ENCODE peak calls at places on chromosomes 6 and 20, in seven cellular contexts. One of them, this sample, is unnamed. For H3K4me1 and H3K27me3, the result is how much of the 10 kb centered on the place peaks cover.

GRCh38 chr20:62335532-62335931 is 31.6 kb downstream of the LAMA5 start:
- DNase-seq in ovary: no peak
- DNase-seq in heart left ventricle: no peak
- DNase-seq in transverse colon: no peak
- DNase-seq in tibial nerve: no peak
- DNase-seq in uterus: no peak
- DNase-seq in testis: no peak
- DNase-seq in this sample: no peak

GRCh38 chr6:139161169-139161568 is 26.3 kb downstream of the HECA start:
- DNase-seq in ovary: no peak
- DNase-seq in heart left ventricle: no peak
- DNase-seq in transverse colon: no peak
- DNase-seq in tibial nerve: no peak
- DNase-seq in uterus: no peak
- DNase-seq in testis: no peak
- DNase-seq in this sample: no peak

GRCh38 chr6:169132361-169132895 is 121.2 kb downstream of the THBS2 start:
- DNase-seq in ovary: no peak
- DNase-seq in heart left ventricle: no peak
- DNase-seq in transverse colon: no peak
- DNase-seq in tibial nerve: no peak
- DNase-seq in uterus: no peak
- DNase-seq in testis: no peak
- DNase-seq in this sample: no peak

GRCh38 chr6:90237350-90237990 is 59.2 kb downstream of the BACH2 start:
- DNase-seq in ovary: no peak
- DNase-seq in heart left ventricle: no peak
- DNase-seq in transverse colon: no peak
- DNase-seq in tibial nerve: no peak
- DNase-seq in uterus: no peak
- DNase-seq in testis: no peak
- DNase-seq in this sample: no peak

GRCh38 chr6:36820700-36821580 is 18.3 kb downstream of the CPNE5 start:
- DNase-seq in ovary: no peak
- DNase-seq in heart left ventricle: peak
- DNase-seq in transverse colon: no peak
- DNase-seq in tibial nerve: no peak
- DNase-seq in uterus: no peak
- DNase-seq in testis: no peak
- DNase-seq in this sample: no peak

GRCh38 chr20:8656335-8656734 is 412.6 kb upstream of the PLCB4 start:
- DNase-seq in ovary: no peak
- DNase-seq in heart left ventricle: peak
- DNase-seq in transverse colon: no peak
- DNase-seq in tibial nerve: no peak
- DNase-seq in uterus: peak
- DNase-seq in testis: no peak
- DNase-seq in this sample: no peak

GRCh38 chr6:28585335-28585734 is 59.7 kb downstream of the GPX5 start:
- DNase-seq in ovary: no peak
- DNase-seq in heart left ventricle: no peak
- DNase-seq in transverse colon: no peak
- DNase-seq in tibial nerve: no peak
- DNase-seq in uterus: no peak
- DNase-seq in testis: peak
- DNase-seq in this sample: no peak

GRCh38 chr20:1209447-1210387 is 6.5 kb downstream of the C20orf202 start:
- DNase-seq in ovary: no peak
- DNase-seq in heart left ventricle: no peak
- DNase-seq in transverse colon: no peak
- DNase-seq in tibial nerve: no peak
- DNase-seq in uterus: no peak
- DNase-seq in testis: no peak
- DNase-seq in this sample: no peak

GRCh38 chr20:49835031-49835430 is 22.4 kb downstream of the SLC9A8 start:
- DNase-seq in ovary: no peak
- DNase-seq in heart left ventricle: no peak
- DNase-seq in transverse colon: no peak
- DNase-seq in tibial nerve: no peak
- DNase-seq in uterus: no peak
- DNase-seq in testis: no peak
- DNase-seq in this sample: no peak

GRCh38 chr20:5000263-5001173 is 792 bp downstream of the SLC23A2 start:
- DNase-seq in ovary: peak
- DNase-seq in heart left ventricle: peak
- DNase-seq in transverse colon: peak
- DNase-seq in tibial nerve: peak
- DNase-seq in uterus: peak
- DNase-seq in testis: peak
- DNase-seq in this sample: peak

GRCh38 chr6:166307082-166307980 is 861 bp downstream of the PRR18 start:
- DNase-seq in ovary: no peak
- DNase-seq in heart left ventricle: no peak
- DNase-seq in transverse colon: no peak
- DNase-seq in tibial nerve: no peak
- DNase-seq in uterus: no peak
- DNase-seq in testis: no peak
- DNase-seq in this sample: peak

GRCh38 chr6:158057213-158057987 is 75.7 kb downstream of the SYNJ2 start:
- DNase-seq in ovary: no peak
- DNase-seq in heart left ventricle: no peak
- DNase-seq in transverse colon: no peak
- DNase-seq in tibial nerve: no peak
- DNase-seq in uterus: no peak
- DNase-seq in testis: no peak
- DNase-seq in this sample: no peak

GRCh38 chr6:43269273-43270007 is 26.2 kb downstream of the TTBK1 start:
- DNase-seq in ovary: no peak
- DNase-seq in heart left ventricle: no peak
- DNase-seq in transverse colon: peak
- DNase-seq in tibial nerve: no peak
- DNase-seq in uterus: no peak
- DNase-seq in testis: peak
- DNase-seq in this sample: no peak

GRCh38 chr6:170245233-170245992 is 45.5 kb downstream of the DLL1 start:
- DNase-seq in ovary: no peak
- DNase-seq in heart left ventricle: no peak
- DNase-seq in transverse colon: no peak
- DNase-seq in tibial nerve: no peak
- DNase-seq in uterus: no peak
- DNase-seq in testis: no peak
- DNase-seq in this sample: no peak

GRCh38 chr6:13147396-13148181 is 180.7 kb downstream of the TBC1D7 start:
- DNase-seq in ovary: no peak
- DNase-seq in heart left ventricle: no peak
- DNase-seq in transverse colon: no peak
- DNase-seq in tibial nerve: no peak
- DNase-seq in uterus: no peak
- DNase-seq in testis: no peak
- DNase-seq in this sample: no peak

GRCh38 chr6:17483391-17484016 is 90.1 kb downstream of the CAP2 start:
- DNase-seq in ovary: no peak
- DNase-seq in heart left ventricle: peak
- DNase-seq in transverse colon: no peak
- DNase-seq in tibial nerve: no peak
- DNase-seq in uterus: no peak
- DNase-seq in testis: no peak
- DNase-seq in this sample: no peak
- H3K4me1 ChIP-seq in ovary: under half
- H3K4me1 ChIP-seq in heart left ventricle: under half
- H3K4me1 ChIP-seq in transverse colon: under half
- H3K4me1 ChIP-seq in tibial nerve: under half
- H3K4me1 ChIP-seq in uterus: under half
- H3K4me1 ChIP-seq in testis: under half
- H3K4me1 ChIP-seq in this sample: under half

DNA sequence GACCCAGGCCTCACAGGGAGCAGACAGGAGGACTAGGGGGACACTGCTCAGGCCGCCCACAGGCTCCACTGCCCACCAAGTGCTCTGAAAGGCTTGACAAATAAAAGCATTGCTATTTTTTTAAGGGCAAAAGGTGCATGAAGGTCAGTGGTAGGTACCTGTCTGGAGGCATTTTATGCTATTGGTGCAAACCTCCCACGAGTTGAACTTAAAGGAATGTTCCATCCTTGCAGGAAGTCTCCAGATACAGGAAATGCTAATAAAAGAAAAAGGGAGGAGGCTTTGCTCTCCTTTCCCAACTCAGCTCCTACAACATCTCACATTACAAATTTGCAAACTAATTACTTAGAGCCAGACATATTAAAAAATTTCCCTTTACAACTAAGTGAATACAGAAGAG is 228.2 kb downstream of the FOXC1 start:
- DNase-seq in ovary: no peak
- DNase-seq in heart left ventricle: no peak
- DNase-seq in transverse colon: no peak
- DNase-seq in tibial nerve: no peak
- DNase-seq in uterus: no peak
- DNase-seq in testis: no peak
- DNase-seq in this sample: no peak
- TF ChIP-seq POLR2A in ovary: no peak
- TF ChIP-seq POLR2A in heart left ventricle: no peak
- TF ChIP-seq POLR2A in transverse colon: no peak
- TF ChIP-seq POLR2A in tibial nerve: no peak
- TF ChIP-seq POLR2A in uterus: no peak
- TF ChIP-seq POLR2A in testis: no peak
- TF ChIP-seq POLR2A in this sample: no peak

GRCh38 chr6:50716887-50717509 is 3.7 kb downstream of the TFAP2D start:
- DNase-seq in ovary: no peak
- DNase-seq in heart left ventricle: no peak
- DNase-seq in transverse colon: no peak
- DNase-seq in tibial nerve: no peak
- DNase-seq in uterus: no peak
- DNase-seq in testis: no peak
- DNase-seq in this sample: no peak
- H3K27me3 ChIP-seq in ovary: under half
- H3K27me3 ChIP-seq in heart left ventricle: under half
- H3K27me3 ChIP-seq in transverse colon: half or more
- H3K27me3 ChIP-seq in tibial nerve: under half
- H3K27me3 ChIP-seq in uterus: under half
- H3K27me3 ChIP-seq in testis: under half
- H3K27me3 ChIP-seq in this sample: half or more

GRCh38 chr20:45341939-45342862 is 6.0 kb downstream of the SDC4 start:
- DNase-seq in ovary: peak
- DNase-seq in heart left ventricle: peak
- DNase-seq in transverse colon: peak
- DNase-seq in tibial nerve: no peak
- DNase-seq in uterus: peak
- DNase-seq in testis: peak
- DNase-seq in this sample: no peak

GRCh38 chr20:45342863-45343444 is 5.3 kb downstream of the SDC4 start:
- DNase-seq in ovary: no peak
- DNase-seq in heart left ventricle: no peak
- DNase-seq in transverse colon: no peak
- DNase-seq in tibial nerve: no peak
- DNase-seq in uterus: no peak
- DNase-seq in testis: no peak
- DNase-seq in this sample: no peak

GRCh38 chr20:45343867-45344721 is 4.1 kb downstream of the SDC4 start:
- DNase-seq in ovary: no peak
- DNase-seq in heart left ventricle: no peak
- DNase-seq in transverse colon: peak
- DNase-seq in tibial nerve: no peak
- DNase-seq in uterus: peak
- DNase-seq in testis: no peak
- DNase-seq in this sample: no peak

GRCh38 chr20:45345104-45345936 is 2.9 kb downstream of the SDC4 start:
- DNase-seq in ovary: no peak
- DNase-seq in heart left ventricle: peak
- DNase-seq in transverse colon: peak
- DNase-seq in tibial nerve: no peak
- DNase-seq in uterus: no peak
- DNase-seq in testis: no peak
- DNase-seq in this sample: no peak

GRCh38 chr20:45343445-45343866 is 4.8 kb downstream of the SDC4 start:
- DNase-seq in ovary: no peak
- DNase-seq in heart left ventricle: no peak
- DNase-seq in transverse colon: peak
- DNase-seq in tibial nerve: no peak
- DNase-seq in uterus: no peak
- DNase-seq in testis: no peak
- DNase-seq in this sample: no peak
- H3K4me1 ChIP-seq in ovary: under half
- H3K4me1 ChIP-seq in heart left ventricle: half or more
- H3K4me1 ChIP-seq in transverse colon: half or more
- H3K4me1 ChIP-seq in tibial nerve: half or more
- H3K4me1 ChIP-seq in uterus: under half
- H3K4me1 ChIP-seq in testis: under half
- H3K4me1 ChIP-seq in this sample: under half

DNA sequence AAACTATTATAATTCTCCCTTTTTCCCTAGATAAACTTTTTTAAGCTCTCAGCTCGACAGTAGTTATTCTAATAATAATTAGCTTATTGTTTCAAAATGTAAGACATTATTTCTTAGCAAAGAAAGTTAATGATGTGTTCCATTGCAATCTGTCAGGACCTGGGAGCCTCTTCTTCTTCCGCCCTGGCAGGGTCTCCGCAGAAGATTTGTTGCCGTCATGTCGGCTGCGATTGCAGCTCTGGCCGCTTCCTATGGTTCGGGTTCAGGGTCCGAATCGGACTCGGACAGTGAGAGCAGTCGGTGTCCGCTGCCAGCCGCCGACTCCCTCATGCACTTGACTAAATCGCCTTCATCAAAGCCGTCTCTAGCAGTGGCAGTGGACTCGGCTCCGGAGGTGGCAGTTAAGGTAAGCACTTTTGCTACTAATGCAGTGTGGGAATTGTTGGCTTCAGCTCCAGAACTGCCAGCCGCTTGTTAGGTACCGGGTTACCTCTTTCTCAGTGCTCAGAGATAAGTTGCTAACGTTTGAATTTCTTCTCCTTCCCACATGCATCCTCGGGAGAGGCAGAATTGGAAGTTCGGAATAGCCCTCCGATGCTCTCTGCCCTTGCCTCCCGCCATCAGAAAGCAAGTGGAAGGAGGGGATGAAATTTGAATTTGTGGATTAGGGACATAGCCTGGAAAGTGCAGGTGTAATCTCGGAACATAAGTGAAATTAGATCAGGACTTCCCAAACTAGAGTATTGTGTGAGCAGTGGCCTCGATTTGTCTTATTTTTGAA is at the start of gene CDC40:
- DNase-seq in ovary: peak
- DNase-seq in heart left ventricle: peak
- DNase-seq in transverse colon: peak
- DNase-seq in tibial nerve: peak
- DNase-seq in uterus: peak
- DNase-seq in testis: peak
- DNase-seq in this sample: peak
- TF ChIP-seq POLR2A in ovary: no peak
- TF ChIP-seq POLR2A in heart left ventricle: no peak
- TF ChIP-seq POLR2A in transverse colon: peak
- TF ChIP-seq POLR2A in tibial nerve: no peak
- TF ChIP-seq POLR2A in uterus: no peak
- TF ChIP-seq POLR2A in testis: no peak
- TF ChIP-seq POLR2A in this sample: peak

This sample was measured in spleen.